ENCODE peak calls at places on chromosomes 1 and 21, in four cellular contexts. One of them, this sample, is unnamed.

GRCh38 chr1:10074059-10074854 is 41.5 kb downstream of the UBE4B start:
- DNase-seq in H1: no peak
- DNase-seq in HepG2: no peak
- DNase-seq in H9: no peak
- DNase-seq in this sample: no peak

GRCh38 chr1:228323401-228323800 is 83.2 kb downstream of the TRIM11 start:
- DNase-seq in H1: no peak
- DNase-seq in HepG2: no peak
- DNase-seq in H9: no peak
- DNase-seq in this sample: no peak

GRCh38 chr1:41621791-41622190 is 137.3 kb upstream of the EDN2 start:
- DNase-seq in H1: peak
- DNase-seq in HepG2: no peak
- DNase-seq in H9: no peak
- DNase-seq in this sample: no peak

GRCh38 chr1:184743062-184743756 is 11.4 kb downstream of the EDEM3 start:
- DNase-seq in H1: no peak
- DNase-seq in HepG2: no peak
- DNase-seq in H9: no peak
- DNase-seq in this sample: no peak

GRCh38 chr1:48674641-48675040 is 102.0 kb downstream of the BEND5 start:
- DNase-seq in H1: no peak
- DNase-seq in HepG2: no peak
- DNase-seq in H9: no peak
- DNase-seq in this sample: no peak

GRCh38 chr21:44083631-44084291 is 23.4 kb upstream of the PWP2 start:
- DNase-seq in H1: no peak
- DNase-seq in HepG2: no peak
- DNase-seq in H9: no peak
- DNase-seq in this sample: no peak

GRCh38 chr1:65170511-65171142 is 22.6 kb downstream of the AK4 start:
- DNase-seq in H1: no peak
- DNase-seq in HepG2: no peak
- DNase-seq in H9: no peak
- DNase-seq in this sample: no peak

GRCh38 chr1:14294006-14294405 is 304.5 kb upstream of the KAZN start:
- DNase-seq in H1: no peak
- DNase-seq in HepG2: no peak
- DNase-seq in H9: no peak
- DNase-seq in this sample: no peak

GRCh38 chr1:21333824-21334213 is 43.6 kb upstream of the ECE1 start:
- DNase-seq in H1: no peak
- DNase-seq in HepG2: no peak
- DNase-seq in H9: no peak
- DNase-seq in this sample: no peak
- H3K9ac ChIP-seq in H1: no peak
- H3K9ac ChIP-seq in HepG2: no peak
- H3K9ac ChIP-seq in H9: no peak
- H3K9ac ChIP-seq in this sample: no peak

GRCh38 chr1:98090351-98090750 is 169.5 kb upstream of the DPYD start:
- DNase-seq in H1: no peak
- DNase-seq in HepG2: no peak
- DNase-seq in H9: no peak
- DNase-seq in this sample: no peak

GRCh38 chr1:98086156-98086555 is 165.3 kb upstream of the DPYD start:
- DNase-seq in H1: no peak
- DNase-seq in HepG2: no peak
- DNase-seq in H9: no peak
- DNase-seq in this sample: no peak

GRCh38 chr1:98088361-98088760 is 167.5 kb upstream of the DPYD start:
- DNase-seq in H1: no peak
- DNase-seq in HepG2: no peak
- DNase-seq in H9: no peak
- DNase-seq in this sample: no peak

GRCh38 chr1:98084188-98084587 is 163.4 kb upstream of the DPYD start:
- DNase-seq in H1: no peak
- DNase-seq in HepG2: no peak
- DNase-seq in H9: no peak
- DNase-seq in this sample: no peak

DNA sequence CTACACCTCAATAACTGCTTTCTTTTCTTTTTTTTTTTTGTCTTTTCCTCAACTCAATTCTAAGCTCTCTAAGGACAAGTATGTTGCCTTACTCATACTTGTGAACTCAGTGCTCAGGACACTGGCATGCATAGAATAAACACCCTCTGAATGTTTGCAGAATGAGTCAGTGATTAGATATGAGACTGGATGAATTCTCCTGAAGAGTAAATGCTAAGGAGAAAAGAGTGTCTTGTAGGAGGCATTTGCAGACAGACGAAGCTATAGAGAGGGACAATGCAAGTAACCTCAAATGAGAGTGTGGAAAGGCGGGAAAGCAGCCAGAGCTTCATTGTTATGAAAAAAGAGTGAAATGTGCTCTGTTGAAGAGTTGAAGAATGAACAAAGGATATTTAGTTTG is 166.0 kb upstream of the DPYD start:
- DNase-seq in H1: no peak
- DNase-seq in HepG2: peak
- DNase-seq in H9: peak
- DNase-seq in this sample: peak
- H3K9ac ChIP-seq in H1: no peak
- H3K9ac ChIP-seq in HepG2: no peak
- H3K9ac ChIP-seq in H9: no peak
- H3K9ac ChIP-seq in this sample: no peak

GRCh38 chr1:224502459-224503160 is 68.0 kb upstream of the WDR26 start:
- DNase-seq in H1: no peak
- DNase-seq in HepG2: no peak
- DNase-seq in H9: no peak
- DNase-seq in this sample: peak
- H3K9ac ChIP-seq in H1: no peak
- H3K9ac ChIP-seq in HepG2: peak
- H3K9ac ChIP-seq in H9: no peak
- H3K9ac ChIP-seq in this sample: peak

DNA sequence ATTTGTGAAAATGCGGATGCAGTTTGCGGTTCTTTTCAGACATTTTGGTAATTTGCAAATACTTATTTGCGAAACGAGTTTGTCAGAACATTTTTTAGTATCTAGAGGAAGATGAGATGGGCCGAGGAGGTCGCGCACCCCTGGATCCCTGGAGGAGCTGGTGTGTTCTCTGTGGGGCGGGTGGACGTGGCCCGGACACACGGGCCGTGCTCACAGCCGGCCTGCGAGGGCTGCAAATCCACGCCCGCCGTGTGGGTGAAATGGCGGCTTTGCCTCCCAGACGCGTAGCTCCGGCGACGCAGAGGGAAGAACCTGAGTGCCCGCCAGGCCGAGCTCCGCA is 9.3 kb upstream of the TTLL10 start:
- DNase-seq in H1: no peak
- DNase-seq in HepG2: no peak
- DNase-seq in H9: no peak
- DNase-seq in this sample: no peak
- H3K9ac ChIP-seq in H1: no peak
- H3K9ac ChIP-seq in HepG2: peak
- H3K9ac ChIP-seq in H9: no peak
- H3K9ac ChIP-seq in this sample: no peak

GRCh38 chr1:155947741-155948140 is 6.3 kb downstream of the RXFP4 start:
- DNase-seq in H1: no peak
- DNase-seq in HepG2: no peak
- DNase-seq in H9: no peak
- DNase-seq in this sample: no peak
- H3K9ac ChIP-seq in H1: no peak
- H3K9ac ChIP-seq in HepG2: no peak
- H3K9ac ChIP-seq in H9: no peak
- H3K9ac ChIP-seq in this sample: no peak

GRCh38 chr1:19466112-19466561 is 19.2 kb downstream of the CAPZB start:
- DNase-seq in H1: no peak
- DNase-seq in HepG2: no peak
- DNase-seq in H9: no peak
- DNase-seq in this sample: no peak

GRCh38 chr1:19467199-19468187 is 17.8 kb downstream of the CAPZB start:
- DNase-seq in H1: no peak
- DNase-seq in HepG2: no peak
- DNase-seq in H9: no peak
- DNase-seq in this sample: no peak

GRCh38 chr1:19465650-19466049 is 19.7 kb downstream of the CAPZB start:
- DNase-seq in H1: no peak
- DNase-seq in HepG2: no peak
- DNase-seq in H9: no peak
- DNase-seq in this sample: no peak

GRCh38 chr1:19469004-19469403 is 16.3 kb downstream of the CAPZB start:
- DNase-seq in H1: no peak
- DNase-seq in HepG2: no peak
- DNase-seq in H9: no peak
- DNase-seq in this sample: no peak

GRCh38 chr1:19468397-19468956 is 16.9 kb downstream of the CAPZB start:
- DNase-seq in H1: no peak
- DNase-seq in HepG2: peak
- DNase-seq in H9: no peak
- DNase-seq in this sample: no peak
- H3K9ac ChIP-seq in H1: no peak
- H3K9ac ChIP-seq in HepG2: no peak
- H3K9ac ChIP-seq in H9: no peak
- H3K9ac ChIP-seq in this sample: no peak

GRCh38 chr1:234980657-234981396 is 147.8 kb downstream of the TOMM20 start:
- DNase-seq in H1: no peak
- DNase-seq in HepG2: peak
- DNase-seq in H9: no peak
- DNase-seq in this sample: no peak
- H3K9ac ChIP-seq in H1: no peak
- H3K9ac ChIP-seq in HepG2: peak
- H3K9ac ChIP-seq in H9: no peak
- H3K9ac ChIP-seq in this sample: no peak

GRCh38 chr21:25573409-25574206 is 33.7 kb downstream of the MRPL39 start:
- DNase-seq in H1: no peak
- DNase-seq in HepG2: peak
- DNase-seq in H9: no peak
- DNase-seq in this sample: no peak
- H3K9ac ChIP-seq in H1: no peak
- H3K9ac ChIP-seq in HepG2: no peak
- H3K9ac ChIP-seq in H9: no peak
- H3K9ac ChIP-seq in this sample: no peak

DNA sequence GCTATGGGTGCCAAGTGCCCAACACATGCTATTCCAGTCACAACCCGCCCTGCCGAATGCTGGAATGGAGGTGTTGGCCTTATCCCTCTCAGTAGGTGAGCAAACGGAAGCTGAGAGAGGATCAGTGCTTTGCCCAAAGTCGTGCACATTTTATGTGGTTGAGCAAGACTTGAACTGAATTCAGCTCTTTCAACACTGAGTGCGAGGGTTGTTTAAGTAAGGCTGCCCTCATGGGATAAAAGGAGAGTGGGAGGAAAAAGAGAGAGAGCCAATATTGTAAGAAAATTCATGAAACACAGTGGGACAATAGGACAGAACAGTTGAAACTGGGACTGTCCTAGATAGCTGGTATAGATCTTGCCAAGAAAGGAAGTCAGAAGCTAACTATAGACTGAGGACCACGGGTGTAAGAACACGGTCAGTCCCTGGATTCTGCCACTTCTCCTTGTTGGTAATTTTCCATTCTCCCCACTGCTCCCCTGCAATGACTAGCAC is 13.6 kb upstream of the CHI3L1 start:
- DNase-seq in H1: no peak
- DNase-seq in HepG2: peak
- DNase-seq in H9: no peak
- DNase-seq in this sample: no peak
- H3K9ac ChIP-seq in H1: no peak
- H3K9ac ChIP-seq in HepG2: no peak
- H3K9ac ChIP-seq in H9: no peak
- H3K9ac ChIP-seq in this sample: no peak

DNA sequence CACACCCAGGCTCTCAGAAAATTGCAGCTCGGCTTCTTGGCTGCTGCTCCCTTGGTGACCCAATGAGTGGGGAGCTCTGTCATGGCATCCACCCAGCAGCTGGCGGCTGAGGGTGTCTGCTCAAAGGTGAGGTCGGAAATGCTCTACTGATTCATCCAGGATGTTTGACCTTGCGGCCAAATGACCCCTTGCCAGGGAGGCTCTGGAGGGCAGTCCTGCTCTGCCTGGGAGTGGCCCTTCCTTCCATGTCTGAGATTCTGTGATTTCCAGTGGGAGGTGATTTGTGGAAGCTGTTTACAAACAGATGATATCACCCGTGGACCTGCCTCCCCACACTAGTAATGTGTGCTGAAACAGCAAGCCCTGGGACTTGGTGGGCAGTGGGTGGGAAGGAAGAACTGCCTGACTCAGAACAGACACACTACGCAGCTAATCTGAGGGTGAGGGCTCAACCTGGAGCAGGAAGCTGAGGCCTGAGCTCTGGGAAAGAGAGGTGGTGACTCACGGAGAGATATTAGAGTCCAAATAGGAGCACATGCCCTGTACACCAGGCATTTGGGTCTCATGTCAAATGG is 3.0 kb downstream of the CRCT1 start:
- DNase-seq in H1: no peak
- DNase-seq in HepG2: no peak
- DNase-seq in H9: no peak
- DNase-seq in this sample: no peak
- H3K9ac ChIP-seq in H1: no peak
- H3K9ac ChIP-seq in HepG2: no peak
- H3K9ac ChIP-seq in H9: no peak
- H3K9ac ChIP-seq in this sample: no peak

This sample was measured in NT2/D1.